ENCODE peak calls at places on chromosomes 3 and 15, in five cellular contexts. One of them, this sample, is unnamed.

GRCh38 chr15:32706704-32707103 is 11.1 kb upstream of the GREM1 start:
- DNase-seq in HEK293T: no peak
- DNase-seq in left ventricle myocardium inferior: no peak
- DNase-seq in NCI-H1092: no peak
- DNase-seq in epithelial cell of prostate: no peak
- DNase-seq in this sample: no peak

GRCh38 chr3:51678685-51679084 is 7.6 kb downstream of the TEX264 start:
- DNase-seq in HEK293T: no peak
- DNase-seq in left ventricle myocardium inferior: peak; percentile 1
- DNase-seq in NCI-H1092: no peak
- DNase-seq in epithelial cell of prostate: no peak
- DNase-seq in this sample: no peak

GRCh38 chr3:53823026-53823955 is 22.9 kb downstream of the CHDH start:
- DNase-seq in HEK293T: no peak
- DNase-seq in left ventricle myocardium inferior: no peak
- DNase-seq in NCI-H1092: no peak
- DNase-seq in epithelial cell of prostate: no peak
- DNase-seq in this sample: no peak

GRCh38 chr3:54999801-55000200 is 71.9 kb upstream of the LRTM1 start:
- DNase-seq in HEK293T: no peak
- DNase-seq in left ventricle myocardium inferior: no peak
- DNase-seq in NCI-H1092: no peak
- DNase-seq in epithelial cell of prostate: no peak
- DNase-seq in this sample: no peak

GRCh38 chr15:41983621-41984571 is 11.5 kb upstream of the EHD4 start:
- DNase-seq in HEK293T: no peak
- DNase-seq in left ventricle myocardium inferior: no peak
- DNase-seq in NCI-H1092: no peak
- DNase-seq in epithelial cell of prostate: no peak
- DNase-seq in this sample: no peak

GRCh38 chr3:10557783-10558373 is 52.5 kb upstream of the ATP2B2 start:
- DNase-seq in HEK293T: no peak
- DNase-seq in left ventricle myocardium inferior: no peak
- DNase-seq in NCI-H1092: no peak
- DNase-seq in epithelial cell of prostate: no peak
- DNase-seq in this sample: peak; percentile 54

GRCh38 chr15:45457641-45458539 is 64.7 kb downstream of the SLC30A4 start:
- DNase-seq in HEK293T: peak; percentile 47
- DNase-seq in left ventricle myocardium inferior: no peak
- DNase-seq in NCI-H1092: peak; percentile 82
- DNase-seq in epithelial cell of prostate: no peak
- DNase-seq in this sample: peak; percentile 70

GRCh38 chr15:32668942-32669341 is 27.4 kb downstream of the SCG5 start:
- DNase-seq in HEK293T: no peak
- DNase-seq in left ventricle myocardium inferior: no peak
- DNase-seq in NCI-H1092: no peak
- DNase-seq in epithelial cell of prostate: no peak
- DNase-seq in this sample: no peak

GRCh38 chr3:53939081-53939582 is 47.5 kb upstream of the SELENOK start:
- DNase-seq in HEK293T: no peak
- DNase-seq in left ventricle myocardium inferior: no peak
- DNase-seq in NCI-H1092: no peak
- DNase-seq in epithelial cell of prostate: no peak
- DNase-seq in this sample: no peak

GRCh38 chr3:172288625-172289024 is 159.6 kb downstream of the GHSR start:
- DNase-seq in HEK293T: no peak
- DNase-seq in left ventricle myocardium inferior: no peak
- DNase-seq in NCI-H1092: no peak
- DNase-seq in epithelial cell of prostate: no peak
- DNase-seq in this sample: no peak

GRCh38 chr15:83170474-83171165 is 37.0 kb downstream of the HDGFL3 start:
- DNase-seq in HEK293T: no peak
- DNase-seq in left ventricle myocardium inferior: no peak
- DNase-seq in NCI-H1092: no peak
- DNase-seq in epithelial cell of prostate: no peak
- DNase-seq in this sample: no peak

GRCh38 chr3:171088984-171089754 is 62.6 kb upstream of the SLC2A2 start:
- DNase-seq in HEK293T: no peak
- DNase-seq in left ventricle myocardium inferior: no peak
- DNase-seq in NCI-H1092: no peak
- DNase-seq in epithelial cell of prostate: peak; percentile 34
- DNase-seq in this sample: peak; percentile 75

GRCh38 chr15:60589253-60589652 is 110.3 kb upstream of the ICE2 start:
- DNase-seq in HEK293T: no peak
- DNase-seq in left ventricle myocardium inferior: no peak
- DNase-seq in NCI-H1092: no peak
- DNase-seq in epithelial cell of prostate: no peak
- DNase-seq in this sample: no peak

GRCh38 chr15:33243869-33244268 is 49.4 kb upstream of the FMN1 start:
- DNase-seq in HEK293T: no peak
- DNase-seq in left ventricle myocardium inferior: no peak
- DNase-seq in NCI-H1092: no peak
- DNase-seq in epithelial cell of prostate: peak; percentile 48
- DNase-seq in this sample: peak; percentile 82

GRCh38 chr3:157498374-157498773 is 4.8 kb downstream of the VEPH1 start:
- DNase-seq in HEK293T: no peak
- DNase-seq in left ventricle myocardium inferior: no peak
- DNase-seq in NCI-H1092: no peak
- DNase-seq in epithelial cell of prostate: no peak
- DNase-seq in this sample: no peak

GRCh38 chr3:158105710-158106438 is at the start of gene SHOX2:
- DNase-seq in HEK293T: peak; percentile 34
- DNase-seq in left ventricle myocardium inferior: no peak
- DNase-seq in NCI-H1092: no peak
- DNase-seq in epithelial cell of prostate: no peak
- DNase-seq in this sample: no peak

GRCh38 chr3:17910922-17911321 is 168.5 kb upstream of the TBC1D5 start:
- DNase-seq in HEK293T: no peak
- DNase-seq in left ventricle myocardium inferior: no peak
- DNase-seq in NCI-H1092: no peak
- DNase-seq in epithelial cell of prostate: no peak
- DNase-seq in this sample: no peak

GRCh38 chr3:192339214-192339613 is 388.1 kb downstream of the FGF12 start:
- DNase-seq in HEK293T: no peak
- DNase-seq in left ventricle myocardium inferior: no peak
- DNase-seq in NCI-H1092: no peak
- DNase-seq in epithelial cell of prostate: no peak
- DNase-seq in this sample: no peak

GRCh38 chr3:15647629-15648167 is 46.2 kb downstream of the BTD start:
- DNase-seq in HEK293T: no peak
- DNase-seq in left ventricle myocardium inferior: no peak
- DNase-seq in NCI-H1092: no peak
- DNase-seq in epithelial cell of prostate: no peak
- DNase-seq in this sample: peak; percentile 75

GRCh38 chr15:65583701-65584100 is 27.2 kb downstream of the INTS14 start:
- DNase-seq in HEK293T: no peak
- DNase-seq in left ventricle myocardium inferior: no peak
- DNase-seq in NCI-H1092: no peak
- DNase-seq in epithelial cell of prostate: no peak
- DNase-seq in this sample: no peak

GRCh38 chr3:114272271-114272670 is 21.6 kb upstream of the TIGIT start:
- DNase-seq in HEK293T: no peak
- DNase-seq in left ventricle myocardium inferior: no peak
- DNase-seq in NCI-H1092: no peak
- DNase-seq in epithelial cell of prostate: no peak
- DNase-seq in this sample: no peak

GRCh38 chr15:36701336-36701735 is 121.9 kb downstream of the CDIN1 start:
- DNase-seq in HEK293T: no peak
- DNase-seq in left ventricle myocardium inferior: no peak
- DNase-seq in NCI-H1092: no peak
- DNase-seq in epithelial cell of prostate: no peak
- DNase-seq in this sample: no peak

GRCh38 chr3:57681691-57682090 is 11.2 kb downstream of the DENND6A start:
- DNase-seq in HEK293T: no peak
- DNase-seq in left ventricle myocardium inferior: no peak
- DNase-seq in NCI-H1092: no peak
- DNase-seq in epithelial cell of prostate: no peak
- DNase-seq in this sample: no peak

GRCh38 chr3:176867681-176868663 is 329.3 kb downstream of the TBL1XR1 start:
- DNase-seq in HEK293T: no peak
- DNase-seq in left ventricle myocardium inferior: no peak
- DNase-seq in NCI-H1092: peak; percentile 91
- DNase-seq in epithelial cell of prostate: peak; percentile 57
- DNase-seq in this sample: peak; percentile 51

This sample was measured in foreskin keratinocyte.